ENCODE peak calls at places on chromosomes 5 and 9, in five cellular contexts. X is WERI-Rb-1, A is thyroid gland, P is psoas muscle, B is RWPE1. Q is an unnamed sample.

GRCh38 chr9:124632077-124632621 is 125.0 kb upstream of the NR5A1 start:
- DNase-seq in X (no peak), A (no peak), P (no peak), B (no peak), Q (peak)

GRCh38 chr5:180790020-180790419 is 12.6 kb downstream of the MGAT1 start:
- DNase-seq in X (peak), A (no peak), P (no peak), B (no peak), Q (peak)

GRCh38 chr5:175920506-175920865 is 47.6 kb downstream of the THOC3 start:
- DNase-seq in X (no peak), A (no peak), P (no peak), B (no peak), Q (no peak)

GRCh38 chr5:93894471-93895354 is 153.3 kb upstream of the POU5F2 start:
- DNase-seq in X (no peak), A (no peak), P (no peak), B (no peak), Q (peak)

GRCh38 chr9:126448865-126449577 is 122.4 kb downstream of the MVB12B start:
- DNase-seq in X (no peak), A (no peak), P (no peak), B (no peak), Q (no peak)

GRCh38 chr9:125407974-125408900 is 146.6 kb downstream of the GAPVD1 start:
- DNase-seq in X (peak), A (peak), P (peak), B (peak), Q (peak)

GRCh38 chr5:148808864-148809642 is 17.4 kb upstream of the ADRB2 start:
- DNase-seq in X (peak), A (no peak), P (no peak), B (no peak), Q (no peak)

GRCh38 chr9:93897075-93897970 is 57.8 kb downstream of the BARX1 start:
- DNase-seq in X (no peak), A (no peak), P (no peak), B (no peak), Q (no peak)

GRCh38 chr9:104856413-104856941 is 71.5 kb downstream of the ABCA1 start:
- DNase-seq in X (peak), A (no peak), P (no peak), B (no peak), Q (peak)

GRCh38 chr5:178331491-178331981 is 98.9 kb upstream of the PHYKPL start:
- DNase-seq in X (no peak), A (peak), P (peak), B (peak), Q (no peak)

GRCh38 chr9:137316012-137316981 is 14.2 kb upstream of the NRARP start:
- DNase-seq in X (peak), A (peak), P (no peak), B (peak), Q (peak)

GRCh38 chr5:10577371-10578291 is 13.8 kb downstream of the ANKRD33B start:
- DNase-seq in X (no peak), A (no peak), P (peak), B (no peak), Q (peak)

GRCh38 chr9:93589688-93590087 is 13.3 kb downstream of the PHF2 start:
- DNase-seq in X (no peak), A (peak), P (no peak), B (no peak), Q (peak)

GRCh38 chr5:980001-980588 is 28.5 kb upstream of the NKD2 start:
- DNase-seq in X (no peak), A (no peak), P (no peak), B (no peak), Q (no peak)

GRCh38 chr9:106284300-106284699 is 578.7 kb upstream of the ZNF462 start:
- DNase-seq in X (peak), A (no peak), P (no peak), B (no peak), Q (no peak)

GRCh38 chr5:19866088-19866446 is 121.9 kb downstream of the CDH18 start:
- DNase-seq in X (no peak), A (no peak), P (no peak), B (peak), Q (no peak)

GRCh38 chr9:27385606-27386005 is 88.7 kb upstream of the EQTN start:
- DNase-seq in X (no peak), A (peak), P (no peak), B (no peak), Q (no peak)

GRCh38 chr5:115542076-115542475 is 2.5 kb downstream of the FEM1C start:
- DNase-seq in X (no peak), A (no peak), P (no peak), B (no peak), Q (no peak)

GRCh38 chr5:156947933-156948332 is 15.1 kb downstream of the TIMD4 start:
- DNase-seq in X (no peak), A (no peak), P (no peak), B (no peak), Q (no peak)

GRCh38 chr5:30747412-30747811 is 446.1 kb upstream of the CDH6 start:
- DNase-seq in X (no peak), A (no peak), P (no peak), B (no peak), Q (no peak)

GRCh38 chr9:86321373-86321772 is 32.8 kb downstream of the TUT7 start:
- DNase-seq in X (no peak), A (no peak), P (no peak), B (no peak), Q (peak)

GRCh38 chr5:35269006-35269405 is 38.7 kb upstream of the PRLR start:
- DNase-seq in X (no peak), A (no peak), P (no peak), B (no peak), Q (no peak)

GRCh38 chr9:11506980-11507379 is 894.2 kb upstream of the PTPRD start:
- DNase-seq in X (no peak), A (no peak), P (no peak), B (no peak), Q (no peak)

GRCh38 chr9:35071814-35072460 is 488 bp downstream of the VCP start:
- DNase-seq in X (peak), A (peak), P (peak), B (peak), Q (peak)

GRCh38 chr5:109281136-109281690 is 128.6 kb downstream of the PJA2 start:
- DNase-seq in X (no peak), A (no peak), P (no peak), B (no peak), Q (no peak)

GRCh38 chr5:12277504-12278192 is 373.4 kb upstream of the CTNND2 start:
- DNase-seq in X (no peak), A (no peak), P (no peak), B (no peak), Q (no peak)

GRCh38 chr5:22889714-22890113 is 36.6 kb upstream of the CDH12 start:
- DNase-seq in X (no peak), A (no peak), P (no peak), B (peak), Q (no peak)

GRCh38 chr5:14449052-14449661 is 132.4 kb upstream of the OTULINL start:
- DNase-seq in X (no peak), A (no peak), P (peak), B (no peak), Q (peak)

GRCh38 chr9:20550326-20550725 is 72.0 kb downstream of the MLLT3 start:
- DNase-seq in X (no peak), A (no peak), P (no peak), B (no peak), Q (no peak)

GRCh38 chr9:20553750-20554149 is 68.5 kb downstream of the MLLT3 start:
- DNase-seq in X (no peak), A (no peak), P (no peak), B (no peak), Q (no peak)

GRCh38 chr9:20551236-20551635 is 71.1 kb downstream of the MLLT3 start:
- DNase-seq in X (no peak), A (no peak), P (no peak), B (peak), Q (no peak)

GRCh38 chr9:20551835-20552234 is 70.5 kb downstream of the MLLT3 start:
- DNase-seq in X (no peak), A (no peak), P (no peak), B (no peak), Q (no peak)

GRCh38 chr9:20552874-20553624 is 69.2 kb downstream of the MLLT3 start:
- DNase-seq in X (no peak), A (no peak), P (no peak), B (no peak), Q (peak)
- TF ChIP-seq CTCF in X (no peak), A (no peak), P (peak), B (no peak), Q (peak)

DNA sequence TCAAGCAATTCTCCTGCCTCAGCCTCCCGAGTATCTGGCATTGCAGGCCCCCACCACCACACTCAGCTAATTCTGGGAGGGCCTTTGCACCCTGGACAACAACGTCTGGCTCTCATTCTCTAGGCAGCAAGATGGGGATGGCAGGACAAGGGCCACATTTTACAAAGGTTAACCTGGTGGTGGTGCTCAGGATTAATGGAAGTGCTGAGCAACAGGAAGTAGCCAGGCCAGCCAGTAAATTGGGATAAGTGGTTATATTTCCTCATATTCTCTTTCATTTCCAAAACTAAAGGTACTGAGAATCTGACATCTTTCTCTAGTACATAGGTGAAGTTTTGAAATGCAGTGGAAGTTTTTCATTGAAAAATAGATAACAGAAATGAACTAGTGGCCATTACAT is 24.7 kb upstream of the ASPN start:
- DNase-seq in X (no peak), A (no peak), P (no peak), B (no peak), Q (peak)
- TF ChIP-seq CTCF in X (no peak), A (no peak), P (no peak), B (no peak), Q (no peak)

DNA sequence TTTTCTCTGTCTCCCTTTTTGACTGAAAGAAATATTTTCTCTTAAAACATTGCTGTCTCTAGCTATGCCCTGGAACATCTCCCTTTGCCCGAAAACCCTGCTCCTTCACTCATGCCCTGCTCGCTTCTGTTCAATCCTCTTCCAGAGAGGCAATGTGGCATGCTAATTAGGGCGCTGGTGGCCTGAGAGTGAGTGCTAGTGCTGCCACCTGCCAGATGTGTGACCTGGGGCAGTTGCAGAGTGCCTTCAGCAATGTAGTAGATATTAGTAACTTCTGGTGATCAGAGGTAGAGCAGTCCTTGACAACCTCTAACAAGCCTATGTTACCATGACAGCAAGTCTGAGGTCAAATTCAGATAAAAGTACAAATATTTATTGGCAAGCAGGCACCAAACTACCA is 119.5 kb upstream of the OSMR start:
- DNase-seq in X (no peak), A (no peak), P (no peak), B (no peak), Q (no peak)
- TF ChIP-seq CTCF in X (no peak), A (no peak), P (no peak), B (no peak), Q (no peak)

DNA sequence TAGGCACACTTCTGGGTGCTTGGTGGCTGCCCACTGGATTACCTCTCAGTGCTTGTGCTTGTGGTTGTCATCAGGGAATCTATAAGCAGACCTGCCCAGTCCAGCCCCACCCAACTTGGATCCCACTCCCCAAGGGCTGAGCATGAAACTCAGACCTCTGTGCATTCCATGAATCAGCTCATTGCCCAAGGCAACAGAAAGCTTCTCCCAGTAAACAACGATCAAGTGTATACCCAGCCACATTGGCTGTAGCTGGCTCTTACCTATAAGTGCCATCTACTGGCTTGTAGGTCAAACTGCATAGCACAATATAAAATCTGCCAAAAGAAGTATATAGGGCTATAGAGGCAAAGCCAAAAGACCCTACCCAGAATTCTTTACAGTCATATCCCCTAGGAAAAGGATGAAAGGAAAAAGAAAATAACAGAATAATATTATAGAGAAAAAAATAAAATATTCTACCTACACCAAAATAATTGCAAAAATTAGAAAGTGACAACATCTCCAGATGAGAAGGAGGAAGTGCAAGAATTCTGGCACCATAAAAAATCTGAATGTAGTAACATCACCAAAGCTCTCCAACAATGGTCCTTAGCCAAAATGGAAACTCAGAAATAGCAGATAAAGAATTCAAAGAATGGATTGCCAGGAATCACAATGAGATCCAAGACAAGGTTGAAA is 321.0 kb upstream of the TRPC7 start:
- DNase-seq in X (peak), A (peak), P (no peak), B (peak), Q (peak)
- TF ChIP-seq CTCF in X (peak), A (no peak), P (peak), B (no peak), Q (peak)

DNA sequence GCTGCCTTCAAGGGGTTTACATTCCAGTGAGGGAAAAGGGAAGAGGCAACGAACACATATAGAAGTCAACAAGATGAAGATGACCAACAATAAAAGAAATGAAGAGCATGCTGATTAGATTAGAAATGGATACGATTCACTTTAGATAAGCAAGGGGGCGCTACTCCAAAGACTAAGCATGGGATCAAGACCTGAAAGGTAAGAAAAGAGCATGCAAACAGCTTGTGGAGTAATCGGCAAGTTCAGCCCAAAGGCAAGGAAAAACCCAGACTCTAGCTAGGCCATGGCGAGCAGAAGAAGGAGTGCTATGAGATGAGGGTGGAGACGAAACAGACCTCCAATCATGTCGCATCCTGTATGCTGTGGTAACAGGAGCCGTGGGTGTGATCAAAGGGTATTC is 124.4 kb downstream of the FANCC start:
- DNase-seq in X (no peak), A (no peak), P (no peak), B (no peak), Q (no peak)
- TF ChIP-seq CTCF in X (peak), A (no peak), P (no peak), B (no peak), Q (peak)

GRCh38 chr5:131381792-131382191 is 117.9 kb downstream of the CDC42SE2 start:
- DNase-seq in X (no peak), A (no peak), P (no peak), B (no peak), Q (no peak)

GRCh38 chr5:131381011-131381410 is 117.2 kb downstream of the CDC42SE2 start:
- DNase-seq in X (no peak), A (no peak), P (no peak), B (no peak), Q (no peak)

GRCh38 chr5:131384181-131384580 is 120.3 kb downstream of the CDC42SE2 start:
- DNase-seq in X (no peak), A (no peak), P (no peak), B (no peak), Q (no peak)

GRCh38 chr5:131384616-131385214 is 120.9 kb downstream of the CDC42SE2 start:
- DNase-seq in X (no peak), A (no peak), P (no peak), B (no peak), Q (peak)

GRCh38 chr5:131382407-131383395 is 118.8 kb downstream of the CDC42SE2 start:
- DNase-seq in X (peak), A (peak), P (no peak), B (peak), Q (peak)
- TF ChIP-seq CTCF in X (peak), A (peak), P (peak), B (peak), Q (peak)